ENCODE peak calls at places on chromosomes 6 and 20, in four cellular contexts. F, X, J and L are unnamed samples.
A peak's percentile ranks its signal among the peaks of the same experiment; 100 is the strongest.

GRCh38 chr20:64133951-64134407 is 26.6 kb upstream of the NPBWR2 start:
- DNase-seq in F (peak; percentile 29), X (no peak), J (no peak), L (no peak)

GRCh38 chr6:1527098-1527497 is 82.6 kb upstream of the FOXC1 start:
- DNase-seq in F (no peak), X (peak; percentile 65), J (peak; percentile 9), L (no peak)

GRCh38 chr20:45017281-45017680 is 51.0 kb downstream of the STK4 start:
- DNase-seq in F (no peak), X (no peak), J (no peak), L (no peak)

GRCh38 chr20:44247676-44248419 is 740 bp downstream of the GDAP1L1 start:
- DNase-seq in F (no peak), X (peak; percentile 24), J (peak; percentile 7), L (peak; percentile 64)

GRCh38 chr6:130824978-130825694 is 2.1 kb upstream of the SMLR1 start:
- DNase-seq in F (no peak), X (no peak), J (no peak), L (no peak)

GRCh38 chr6:120274547-120274946 is 925.0 kb upstream of the MAN1A1 start:
- DNase-seq in F (no peak), X (no peak), J (no peak), L (no peak)

GRCh38 chr6:23940466-23940865 is 185.5 kb upstream of the NRSN1 start:
- DNase-seq in F (no peak), X (no peak), J (no peak), L (no peak)

GRCh38 chr20:47353697-47354387 is 2.7 kb downstream of the ZMYND8 start:
- DNase-seq in F (no peak), X (no peak), J (no peak), L (no peak)

GRCh38 chr6:169960531-169960890 is 209.1 kb downstream of the ERMARD start:
- DNase-seq in F (peak; percentile 67), X (no peak), J (no peak), L (no peak)

GRCh38 chr6:3913077-3913957 is 64.1 kb downstream of the FAM50B start:
- DNase-seq in F (no peak), X (no peak), J (peak; percentile 97), L (no peak)

DNA sequence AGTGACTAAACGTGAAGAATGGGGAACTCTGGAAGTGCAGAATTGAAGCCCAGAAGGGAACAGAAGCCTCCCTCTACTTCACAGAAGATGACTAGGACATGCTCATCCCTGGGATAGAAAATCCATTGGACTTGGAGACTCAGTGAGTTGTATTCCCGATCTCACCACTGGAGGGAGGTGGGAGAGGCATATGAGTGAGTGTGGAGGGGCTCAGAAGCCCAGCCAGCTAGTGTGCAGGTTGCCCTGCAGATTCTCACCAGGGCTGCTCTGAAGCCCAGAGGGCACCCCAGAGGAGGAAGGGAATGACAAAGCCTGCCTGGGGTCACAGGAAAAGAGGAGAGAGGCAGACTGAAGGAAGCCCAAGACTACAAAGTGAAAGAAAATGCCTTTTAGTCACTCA is 42.1 kb upstream of the HLA-E start:
- DNase-seq in F (no peak), X (no peak), J (peak; percentile 7), L (no peak)
- TF ChIP-seq CTCF in F (no peak), X (no peak), J (peak; percentile 63), L (no peak)

DNA sequence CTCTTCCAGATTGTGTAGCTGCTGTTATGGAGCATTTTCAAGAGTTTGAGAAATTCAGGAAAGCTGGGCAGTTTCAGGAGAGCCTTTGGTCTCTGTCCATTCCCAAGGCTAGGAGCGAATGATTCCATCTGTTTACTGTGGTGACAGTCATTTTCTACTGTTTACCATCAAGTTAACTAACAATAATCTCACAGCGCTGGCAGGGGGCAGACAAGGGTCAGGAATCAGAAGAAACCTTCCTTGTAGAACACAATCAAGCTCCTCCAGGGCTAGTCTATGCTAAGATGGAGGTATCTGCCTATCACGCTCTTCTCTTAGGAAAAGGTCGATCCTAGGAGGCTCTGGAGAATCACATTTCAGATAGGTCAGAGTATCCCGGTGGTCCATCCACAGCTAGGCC is 293.9 kb downstream of the KIF16B start:
- DNase-seq in F (no peak), X (no peak), J (no peak), L (no peak)
- TF ChIP-seq CTCF in F (no peak), X (no peak), J (no peak), L (no peak)

DNA sequence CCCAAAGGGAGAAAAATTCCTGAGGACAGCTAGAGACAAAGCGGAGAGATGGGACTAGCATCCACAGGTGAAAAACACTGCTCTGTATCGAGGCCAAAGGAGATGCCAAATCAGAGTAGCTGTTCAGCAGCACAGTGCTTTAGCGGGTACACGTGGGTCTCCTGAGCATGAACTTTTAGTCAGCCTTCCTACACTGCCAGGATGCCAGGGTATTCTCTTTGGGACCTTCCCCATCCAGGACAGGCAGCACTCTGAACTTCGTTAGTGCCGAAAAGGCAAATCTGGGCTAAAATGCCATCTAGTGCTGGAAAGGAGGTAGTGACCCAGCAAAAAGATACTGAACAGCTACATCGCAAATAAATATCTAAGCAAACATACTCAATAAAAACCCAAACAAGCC is 64.9 kb downstream of the C6orf58 start:
- DNase-seq in F (no peak), X (no peak), J (peak; percentile 21), L (peak; percentile 12)
- TF ChIP-seq CTCF in F (peak; percentile 39), X (peak; percentile 63), J (peak; percentile 83), L (peak; percentile 42)

GRCh38 chr6:49849121-49849907 is 17.0 kb downstream of the CRISP1 start:
- DNase-seq in F (no peak), X (no peak), J (peak; percentile 9), L (peak; percentile 20)
- TF ChIP-seq CTCF in F (peak; percentile 69), X (peak; percentile 73), J (peak; percentile 30), L (peak; percentile 39)